ENCODE peak calls at places on chromosomes 5 and 9, in six cellular contexts. O is H1; P is uterus; C is Peyer's patch; J is brain microvascular endothelial cell; U is CD8-positive, alpha-beta memory T cell. W is an unnamed sample. For H3K27me3, the result is how much of the 10 kb centered on the place peaks cover.

GRCh38 chr5:1118738-1119137 is 6.9 kb upstream of the SLC12A7 start:
- DNase-seq in J (no peak), C (no peak), O (no peak), U (no peak), P (peak), W (peak)

GRCh38 chr9:3662671-3663070 is 136.9 kb upstream of the RFX3 start:
- DNase-seq in C (no peak), U (no peak), P (no peak), J (peak), O (no peak), W (no peak)

GRCh38 chr9:33628865-33629410 is 104.9 kb downstream of the ANKRD18B start:
- DNase-seq in C (no peak), J (no peak), P (no peak), U (no peak), O (no peak), W (no peak)

GRCh38 chr5:86688414-86688813 is 70.7 kb downstream of the COX7C start:
- DNase-seq in U (no peak), C (no peak), P (no peak), J (no peak), O (no peak), W (no peak)

GRCh38 chr9:115883467-115884329 is 269.9 kb upstream of the PAPPA start:
- DNase-seq in P (peak), C (no peak), J (peak), O (no peak), U (no peak), W (peak)

GRCh38 chr5:17238521-17239041 is 21.1 kb downstream of the BASP1 start:
- DNase-seq in P (no peak), U (no peak), O (no peak), J (peak), C (no peak), W (no peak)

GRCh38 chr9:128438343-128439109 is 17.3 kb upstream of the ODF2 start:
- DNase-seq in P (peak), O (peak), C (peak), J (peak), U (peak), W (peak)

GRCh38 chr5:43191740-43192557 is at the start of gene NIM1K:
- DNase-seq in O (peak), P (peak), U (peak), J (no peak), C (peak), W (peak)

GRCh38 chr9:114627553-114627952 is 16.5 kb downstream of the TMEM268 start:
- DNase-seq in P (no peak), J (no peak), U (no peak), C (no peak), O (no peak), W (no peak)

GRCh38 chr9:97987490-97987889 is 4.3 kb downstream of the ANP32B start:
- DNase-seq in O (no peak), C (no peak), U (no peak), J (no peak), P (no peak), W (no peak)

GRCh38 chr5:138458353-138458752 is 6.9 kb upstream of the EGR1 start:
- DNase-seq in U (no peak), P (no peak), J (no peak), C (no peak), O (no peak), W (no peak)

GRCh38 chr9:37029776-37030590 is 4.1 kb downstream of the PAX5 start:
- DNase-seq in P (no peak), U (no peak), O (peak), C (peak), J (no peak), W (no peak)

GRCh38 chr9:5947912-5948311 is 57.2 kb downstream of the MLANA start:
- DNase-seq in U (no peak), O (no peak), C (no peak), J (no peak), P (no peak), W (no peak)

GRCh38 chr5:158886086-158886485 is 213.6 kb downstream of the EBF1 start:
- DNase-seq in P (no peak), O (no peak), J (no peak), U (no peak), C (no peak), W (no peak)

GRCh38 chr5:123700624-123701023 is 188.6 kb downstream of the CSNK1G3 start:
- DNase-seq in J (peak), C (no peak), P (peak), O (no peak), U (no peak), W (no peak)

GRCh38 chr5:67971223-67971830 is 244.2 kb upstream of the PIK3R1 start:
- DNase-seq in U (no peak), P (peak), J (no peak), O (no peak), C (no peak), W (no peak)

GRCh38 chr9:69918317-69918716 is 97.7 kb downstream of the CFAP95 start:
- DNase-seq in P (no peak), U (no peak), C (no peak), J (no peak), O (no peak), W (no peak)

GRCh38 chr9:3205421-3206095 is 320.2 kb downstream of the RFX3 start:
- DNase-seq in P (no peak), U (no peak), C (no peak), O (no peak), J (no peak), W (no peak)

GRCh38 chr5:53819482-53819881 is 259.0 kb downstream of the NDUFS4 start:
- DNase-seq in C (no peak), P (no peak), O (no peak), J (no peak), U (no peak), W (no peak)
- H3K27me3 ChIP-seq in C (under half), P (under half), O (under half), J (under half), U (under half), W (under half)

DNA sequence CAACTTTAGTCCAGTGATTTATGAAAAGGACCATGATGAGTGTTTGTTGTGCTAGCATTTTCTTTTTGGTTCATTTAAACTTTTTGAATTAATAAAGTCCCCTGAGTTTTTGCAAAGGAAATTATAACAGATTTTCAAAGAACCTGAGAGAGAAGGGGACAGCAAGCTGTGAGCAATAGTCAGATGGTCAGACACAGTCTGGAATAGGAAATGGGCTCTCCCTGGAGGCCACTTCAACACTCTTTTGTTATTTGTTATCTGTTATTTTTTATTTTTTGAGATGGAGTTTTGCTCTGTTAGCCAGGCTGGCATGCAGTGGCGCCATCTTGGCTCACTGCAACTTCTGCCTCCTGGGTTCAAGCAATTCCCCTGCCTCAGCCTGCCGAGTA is 171.1 kb downstream of the ARHGEF28 start:
- DNase-seq in J (peak), O (no peak), P (no peak), U (no peak), C (no peak), W (no peak)
- H3K27me3 ChIP-seq in J (under half), O (under half), P (under half), U (under half), C (under half), W (under half)

GRCh38 chr5:140083650-140084049 is 30.3 kb upstream of the PURA start:
- DNase-seq in P (no peak), C (no peak), O (no peak), J (no peak), U (no peak), W (no peak)
- H3K27me3 ChIP-seq in P (under half), C (under half), O (under half), J (under half), U (under half), W (under half)

DNA sequence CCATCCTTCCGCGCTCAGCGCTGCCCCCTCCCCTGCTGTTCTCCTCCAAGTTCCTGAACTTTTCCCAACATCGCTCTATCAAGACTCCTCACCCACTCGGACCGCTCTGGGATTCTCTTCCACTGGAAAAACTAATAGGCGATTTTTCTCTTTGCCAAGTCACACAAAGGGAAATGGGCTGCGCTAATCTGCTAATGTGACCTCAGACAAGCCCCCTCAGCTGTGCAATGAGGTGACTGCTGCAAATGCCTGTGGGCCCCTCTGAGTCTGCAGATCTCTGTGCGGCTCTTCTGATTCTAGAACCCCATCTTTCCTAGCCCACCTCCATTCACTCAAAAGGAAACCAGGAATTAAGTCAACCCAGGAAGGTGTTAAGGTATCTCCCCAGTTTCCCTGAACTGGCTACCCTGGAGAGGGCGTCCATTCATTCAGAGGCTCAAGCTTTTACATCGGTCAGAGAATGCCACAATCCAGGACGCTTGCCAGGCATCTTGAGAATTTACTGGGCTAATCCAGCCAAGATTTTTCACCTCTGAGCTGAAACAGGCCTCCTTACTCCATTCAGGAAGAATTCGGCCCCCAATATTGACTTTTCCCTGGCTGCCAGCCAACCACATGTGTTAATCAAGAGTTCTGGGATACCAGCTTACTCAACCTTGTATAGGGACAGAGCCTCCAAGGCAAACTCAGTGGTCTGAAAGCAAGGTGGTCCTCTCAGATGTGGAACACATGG is 795 bp upstream of the ADAMTS12 start:
- DNase-seq in J (peak), O (no peak), P (peak), C (no peak), U (no peak), W (no peak)
- H3K27me3 ChIP-seq in J (under half), O (under half), P (under half), C (under half), U (under half), W (under half)

GRCh38 chr5:176861276-176861675 is 37.9 kb downstream of the HK3 start:
- DNase-seq in U (no peak), O (no peak), C (no peak), J (no peak), P (no peak), W (no peak)

GRCh38 chr5:176862330-176862995 is 36.7 kb downstream of the HK3 start:
- DNase-seq in O (no peak), U (no peak), P (no peak), C (no peak), J (no peak), W (no peak)

GRCh38 chr5:176860381-176860780 is 38.8 kb downstream of the HK3 start:
- DNase-seq in P (no peak), C (no peak), U (no peak), O (no peak), J (no peak), W (no peak)

GRCh38 chr5:176857514-176858273 is 41.5 kb downstream of the HK3 start:
- DNase-seq in U (no peak), O (no peak), J (no peak), C (no peak), P (no peak), W (no peak)

GRCh38 chr5:176859916-176860315 is 39.2 kb downstream of the HK3 start:
- DNase-seq in O (no peak), U (no peak), C (no peak), J (no peak), P (no peak), W (no peak)
- H3K27me3 ChIP-seq in O (under half), U (under half), C (under half), J (under half), P (under half), W (under half)

DNA sequence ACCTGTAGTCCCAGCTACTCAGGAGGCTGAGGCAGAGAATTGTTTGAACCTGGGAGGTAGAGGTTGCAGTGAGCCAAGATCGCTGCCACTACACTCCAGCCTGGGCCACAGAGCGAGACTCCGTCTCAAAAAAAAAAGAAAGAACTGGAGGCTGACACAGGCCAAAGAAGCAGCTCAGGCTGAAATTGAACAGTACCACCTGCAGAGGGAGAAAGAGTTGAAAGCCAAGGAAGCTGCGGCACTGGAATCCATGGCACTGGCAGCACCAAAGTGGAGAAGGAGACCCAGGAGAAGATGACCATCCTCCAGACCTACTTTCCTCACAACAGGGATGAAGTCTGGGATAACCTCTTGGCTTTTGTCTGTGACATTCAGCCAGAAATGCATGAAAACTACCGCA is 11.3 kb upstream of the TMEM141 start:
- DNase-seq in U (no peak), J (no peak), C (no peak), P (no peak), O (no peak), W (no peak)
- H3K27me3 ChIP-seq in U (under half), J (under half), C (under half), P (under half), O (under half), W (under half)

GRCh38 chr9:134942421-134943119 is 24.9 kb upstream of the FCN1 start:
- DNase-seq in J (no peak), O (no peak), P (no peak), C (no peak), U (no peak), W (no peak)
- H3K27me3 ChIP-seq in J (under half), O (under half), P (under half), C (under half), U (under half), W (under half)

DNA sequence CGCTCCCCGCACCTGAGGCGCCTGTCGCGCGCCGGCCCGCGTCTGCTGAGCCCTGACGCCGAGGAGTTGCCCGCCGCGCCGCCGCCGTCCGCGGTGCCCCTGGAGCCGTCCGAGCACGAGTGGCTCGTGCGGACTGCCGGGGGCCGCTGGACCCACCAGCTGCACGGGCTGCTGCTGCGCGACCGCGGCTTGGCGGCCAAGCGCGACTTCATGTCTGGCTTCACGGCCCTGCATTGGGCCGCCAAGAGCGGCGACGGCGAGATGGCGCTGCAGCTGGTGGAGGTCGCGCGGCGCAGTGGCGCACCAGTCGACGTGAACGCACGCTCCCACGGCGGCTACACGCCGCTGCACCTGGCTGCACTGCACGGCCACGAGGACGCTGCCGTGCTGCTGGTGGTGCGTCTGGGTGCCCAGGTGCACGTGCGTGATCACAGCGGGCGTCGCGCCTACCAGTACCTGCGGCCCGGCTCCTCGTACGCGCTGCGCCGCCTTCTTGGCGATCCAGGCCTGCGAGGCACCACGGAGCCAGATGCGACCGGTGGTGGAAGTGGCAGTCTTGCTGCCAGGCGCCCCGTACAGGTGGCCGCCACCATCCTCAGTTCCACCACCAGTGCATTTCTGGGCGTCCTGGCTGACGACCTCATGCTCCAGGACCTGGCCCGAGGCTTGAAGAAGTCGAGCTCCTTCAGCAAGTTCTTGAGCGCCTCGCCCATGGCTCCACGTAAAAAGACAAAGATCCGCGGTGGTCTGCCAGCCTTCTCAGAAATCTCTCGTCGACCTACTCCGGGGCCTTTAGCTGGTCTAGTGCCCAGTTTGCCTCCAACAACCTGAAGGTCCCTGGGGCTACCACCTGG is 1.6 kb downstream of the SOWAHA start:
- DNase-seq in P (no peak), U (no peak), J (no peak), C (no peak), O (peak), W (no peak)
- H3K27me3 ChIP-seq in P (under half), U (under half), J (under half), C (under half), O (under half), W (under half)

GRCh38 chr5:132747693-132748440 is 641 bp downstream of the CCNI2 start:
- DNase-seq in J (no peak), C (peak), U (peak), P (no peak), O (peak), W (no peak)
- H3K27me3 ChIP-seq in J (under half), C (under half), U (under half), P (under half), O (under half), W (under half)

GRCh38 chr5:176798949-176799348 is 11.4 kb upstream of the UNC5A start:
- DNase-seq in O (no peak), P (no peak), C (no peak), J (no peak), U (no peak), W (no peak)

GRCh38 chr5:176797456-176798093 is 12.8 kb upstream of the UNC5A start:
- DNase-seq in U (no peak), J (no peak), C (no peak), O (no peak), P (no peak), W (no peak)

GRCh38 chr5:176796970-176797369 is 13.4 kb upstream of the UNC5A start:
- DNase-seq in P (no peak), C (no peak), J (no peak), U (no peak), O (no peak), W (no peak)

GRCh38 chr5:176799488-176799887 is 10.9 kb upstream of the UNC5A start:
- DNase-seq in O (no peak), U (no peak), P (no peak), C (no peak), J (no peak), W (no peak)

DNA sequence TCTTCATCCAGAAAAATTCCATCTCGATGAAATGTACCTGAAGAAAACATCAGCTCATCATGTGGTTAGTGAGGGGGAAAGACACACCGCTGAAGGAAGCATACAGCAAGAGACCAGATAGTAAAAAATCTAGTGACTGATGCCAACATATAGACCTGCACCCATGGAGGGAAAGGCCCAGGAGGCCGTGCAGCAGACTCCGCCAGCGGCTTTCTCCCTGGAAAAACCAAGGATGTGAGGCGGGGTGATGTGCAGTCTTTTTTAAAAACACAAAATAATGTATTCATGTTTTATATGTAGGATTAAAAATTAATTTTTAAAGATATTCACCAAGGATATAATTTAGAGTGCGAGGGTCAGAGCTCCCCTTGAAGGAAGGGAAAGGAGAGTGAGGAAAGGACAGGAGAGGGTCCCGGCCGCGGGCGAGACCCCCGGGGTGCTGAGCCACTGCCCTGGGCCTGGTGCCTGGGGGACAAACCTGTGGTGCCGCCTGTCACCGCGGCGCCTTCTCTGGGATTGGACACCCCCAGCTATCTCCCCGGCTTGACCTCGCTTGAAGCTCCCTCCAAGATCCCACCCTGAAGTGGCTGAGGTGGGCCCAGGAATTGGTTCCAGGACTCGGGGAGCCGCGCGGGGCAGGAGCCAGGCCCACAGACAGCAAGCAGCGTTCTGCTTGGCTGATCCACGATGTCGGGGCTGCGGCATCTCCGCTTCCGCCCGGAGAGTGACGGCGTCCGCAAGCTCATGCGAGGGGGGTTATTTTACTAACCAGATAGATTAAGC is 12.1 kb upstream of the UNC5A start:
- DNase-seq in O (no peak), U (no peak), C (no peak), P (no peak), J (no peak), W (no peak)
- H3K27me3 ChIP-seq in O (under half), U (under half), C (under half), P (under half), J (under half), W (under half)

W was measured in colonic mucosa.